ENCODE peak calls at places on chromosomes 11 and 22, in four cellular contexts. V is cardiac muscle cell; O is fibroblast of the aortic adventitia; D is activated CD4-positive, alpha-beta T cell treated with anti-CD3 and anti-CD28 coated beads, Interleukin-2, amount 50 U/mL, for 4 hours. M is an unnamed sample.

GRCh38 chr11:112784323-112785073 is 176.7 kb upstream of the NCAM1 start:
- DNase-seq in D (no peak), O (peak), V (peak), M (no peak)

GRCh38 chr11:912266-912665 is 1.7 kb upstream of the CHID1 start:
- DNase-seq in D (no peak), V (no peak), O (no peak), M (no peak)

GRCh38 chr11:126343051-126343450 is 12.4 kb upstream of the ST3GAL4 start:
- DNase-seq in D (no peak), V (no peak), O (no peak), M (no peak)

GRCh38 chr22:20002661-20003060 is 14.0 kb downstream of the ARVCF start:
- DNase-seq in V (no peak), D (no peak), O (no peak), M (no peak)

GRCh38 chr11:68974421-68975194 is 6.2 kb downstream of the MRGPRD start:
- DNase-seq in O (no peak), V (no peak), D (no peak), M (peak)

GRCh38 chr11:87719311-87720073 is 455.8 kb downstream of the RAB38 start:
- DNase-seq in V (no peak), D (no peak), O (peak), M (no peak)

GRCh38 chr11:10409207-10409661 is 45.8 kb upstream of the AMPD3 start:
- DNase-seq in V (no peak), O (no peak), D (no peak), M (no peak)

GRCh38 chr22:20031732-20032406 is 11.0 kb downstream of the TANGO2 start:
- DNase-seq in V (no peak), D (peak), O (no peak), M (no peak)

GRCh38 chr22:26592368-26593015 is 2.6 kb upstream of the TPST2 start:
- DNase-seq in D (no peak), V (no peak), O (no peak), M (no peak)

GRCh38 chr11:84566681-84567080 is 1060.5 kb downstream of the DLG2 start:
- DNase-seq in O (no peak), D (no peak), V (no peak), M (no peak)

GRCh38 chr11:15956302-15956701 is 400.0 kb downstream of the SOX6 start:
- DNase-seq in O (no peak), V (no peak), D (no peak), M (no peak)

GRCh38 chr22:49147171-49147570 is 680.5 kb downstream of the BRD1 start:
- DNase-seq in V (no peak), O (no peak), D (no peak), M (no peak)

GRCh38 chr22:38974826-38975175 is 7.3 kb upstream of the APOBEC3B start:
- DNase-seq in D (no peak), O (no peak), V (no peak), M (no peak)

GRCh38 chr11:8086001-8086479 is 5.0 kb downstream of the TUB start:
- DNase-seq in D (no peak), V (no peak), O (no peak), M (no peak)

GRCh38 chr11:64271339-64272132 is 12.9 kb downstream of the BAD start:
- DNase-seq in V (peak), D (peak), O (peak), M (peak)

GRCh38 chr22:46143491-46144147 is 6.7 kb upstream of the PPARA start:
- DNase-seq in O (no peak), D (no peak), V (no peak), M (no peak)

GRCh38 chr11:106724293-106724892 is 293.9 kb downstream of the GUCY1A2 start:
- DNase-seq in O (peak), V (peak), D (no peak), M (no peak)

GRCh38 chr22:42942351-42942750 is 72.6 kb downstream of the PACSIN2 start:
- DNase-seq in V (no peak), D (no peak), O (no peak), M (no peak)

GRCh38 chr11:31817054-31817620 is 6.0 kb upstream of the PAX6 start:
- DNase-seq in V (no peak), O (no peak), D (no peak), M (no peak)

GRCh38 chr11:21446939-21447590 is 745.8 kb upstream of the ANO5 start:
- DNase-seq in D (no peak), V (no peak), O (no peak), M (no peak)

GRCh38 chr11:94218372-94218771 is 86.0 kb upstream of the IZUMO1R start:
- DNase-seq in D (no peak), V (peak), O (no peak), M (no peak)

GRCh38 chr11:122642472-122642922 is 13.0 kb upstream of the UBASH3B start:
- DNase-seq in O (peak), D (no peak), V (peak), M (no peak)

GRCh38 chr11:35992551-35992950 is 48.7 kb downstream of the LDLRAD3 start:
- DNase-seq in V (no peak), O (no peak), D (no peak), M (no peak)

GRCh38 chr11:111107501-111107900 is 138.0 kb upstream of the POU2AF2 start:
- DNase-seq in O (no peak), D (no peak), V (no peak), M (no peak)

GRCh38 chr11:130159657-130160459 is at the start of gene ST14:
- DNase-seq in D (no peak), V (no peak), O (no peak), M (no peak)

GRCh38 chr22:50104149-50104548 is 14.3 kb downstream of the MOV10L1 start:
- DNase-seq in O (no peak), V (no peak), D (no peak), M (no peak)

GRCh38 chr11:76834151-76834550 is 26.6 kb upstream of the ACER3 start:
- DNase-seq in V (no peak), D (no peak), O (no peak), M (no peak)

GRCh38 chr11:61331636-61332035 is 1.3 kb downstream of the DDB1 start:
- DNase-seq in V (no peak), O (peak), D (no peak), M (no peak)

GRCh38 chr22:19891350-19892248 is 36.9 kb upstream of the GNB1L start:
- DNase-seq in V (peak), D (peak), O (peak), M (peak)

GRCh38 chr11:9758676-9759518 is 95.0 kb downstream of the SWAP70 start:
- DNase-seq in O (peak), V (peak), D (peak), M (peak)

GRCh38 chr11:41536001-41536568 is 76.6 kb upstream of the LRRC4C start:
- DNase-seq in D (no peak), V (no peak), O (no peak), M (no peak)

GRCh38 chr11:131195801-131196517 is 174.5 kb upstream of the NTM start:
- DNase-seq in D (no peak), V (peak), O (peak), M (no peak)

GRCh38 chr11:12668166-12668565 is 6.1 kb upstream of the TEAD1 start:
- DNase-seq in D (no peak), O (no peak), V (no peak), M (no peak)

GRCh38 chr22:23023294-23023693 is 47.0 kb upstream of the GNAZ start:
- DNase-seq in O (no peak), D (no peak), V (no peak), M (no peak)

GRCh38 chr11:44623716-44624491 is 58.4 kb downstream of the CD82 start:
- DNase-seq in D (no peak), O (no peak), V (peak), M (no peak)

GRCh38 chr11:69383372-69383771 is 89.4 kb downstream of the MYEOV start:
- DNase-seq in O (no peak), V (no peak), D (no peak), M (no peak)

GRCh38 chr11:105937331-105937730 is 84.7 kb downstream of the MSANTD4 start:
- DNase-seq in V (peak), O (peak), D (no peak), M (no peak)

M was measured in HAP-1.